ENCODE peak calls at places on chromosomes 12 and 14, in nine cellular contexts. T is GM12878, H is IMR-90, M is ovary, Y is tibial nerve, R is A549, V is suprapubic skin, K is HCT116, B is stomach. Q is an unnamed sample.

GRCh38 chr14:21308479-21309237 is 28.8 kb downstream of the RPGRIP1 start:
- DNase-seq in V (no peak), T (peak; percentile 88), B (peak; percentile 89), M (peak; percentile 41), H (peak; percentile 23), K (peak; percentile 55), R (peak; percentile 97), Y (peak; percentile 29), Q (peak; percentile 92)

GRCh38 chr14:71163050-71163841 is 256.0 kb downstream of the PCNX1 start:
- DNase-seq in K (no peak), T (no peak), M (no peak), B (no peak), H (no peak), Y (no peak), V (peak; percentile 26), R (no peak), Q (no peak)

GRCh38 chr14:32345311-32345771 is 16.2 kb downstream of the AKAP6 start:
- DNase-seq in K (no peak), Y (no peak), H (peak; percentile 25), R (peak; percentile 14), B (no peak), V (no peak), T (no peak), M (no peak), Q (no peak)

GRCh38 chr12:95384785-95385184 is 89.2 kb upstream of the METAP2 start:
- DNase-seq in M (no peak), R (no peak), K (no peak), V (no peak), H (no peak), Y (no peak), B (no peak), T (no peak), Q (no peak)

GRCh38 chr14:97185186-97185585 is 388.0 kb downstream of the VRK1 start:
- DNase-seq in Y (no peak), R (peak; percentile 25), V (no peak), K (no peak), B (no peak), T (no peak), H (no peak), M (no peak), Q (peak; percentile 26)

GRCh38 chr14:89422181-89422951 is 5.3 kb upstream of the FOXN3 start:
- DNase-seq in V (no peak), B (peak; percentile 77), K (no peak), Y (no peak), T (no peak), R (no peak), M (no peak), H (peak; percentile 33), Q (no peak)

GRCh38 chr14:103104654-103105511 is 10.4 kb downstream of the EXOC3L4 start:
- DNase-seq in M (peak; percentile 84), K (no peak), R (peak; percentile 81), T (no peak), B (peak; percentile 85), Y (peak; percentile 69), H (peak; percentile 50), V (no peak), Q (peak; percentile 81)

GRCh38 chr14:54773171-54774006 is 129.2 kb downstream of the GCH1 start:
- DNase-seq in K (peak; percentile 98), M (peak; percentile 87), T (peak; percentile 35), H (peak; percentile 100), Y (peak; percentile 85), B (peak; percentile 59), R (peak; percentile 97), V (peak; percentile 92), Q (peak; percentile 74)

GRCh38 chr14:24316597-24316950 is 5.3 kb downstream of the LTB4R start:
- DNase-seq in T (no peak), Y (no peak), B (no peak), H (no peak), R (no peak), V (no peak), M (peak; percentile 51), K (no peak), Q (no peak)

GRCh38 chr14:65403231-65403630 is 9.3 kb upstream of the FUT8 start:
- DNase-seq in M (no peak), K (no peak), T (no peak), B (no peak), R (no peak), H (no peak), Y (no peak), V (no peak), Q (no peak)

GRCh38 chr14:48251290-48251689 is 575.9 kb upstream of the MDGA2 start:
- DNase-seq in M (no peak), H (no peak), K (no peak), T (no peak), V (no peak), B (no peak), Y (no peak), R (no peak), Q (no peak)

GRCh38 chr14:48253020-48253419 is 577.6 kb upstream of the MDGA2 start:
- DNase-seq in R (no peak), T (no peak), B (no peak), K (no peak), M (no peak), H (no peak), Y (no peak), V (no peak), Q (no peak)

GRCh38 chr14:48247972-48248371 is 572.6 kb upstream of the MDGA2 start:
- DNase-seq in M (no peak), T (no peak), H (no peak), B (no peak), Y (no peak), K (no peak), V (no peak), R (no peak), Q (no peak)

GRCh38 chr14:48250575-48250974 is 575.2 kb upstream of the MDGA2 start:
- DNase-seq in T (no peak), M (no peak), Y (no peak), V (no peak), K (no peak), R (no peak), H (no peak), B (no peak), Q (no peak)
- TF ChIP-seq POLR2A in T (no peak), M (no peak), Y (no peak), V (no peak), K (no peak), R (no peak), H (no peak), B (no peak), Q (no peak)

GRCh38 chr12:122467983-122468382 is 32.7 kb downstream of the ZCCHC8 start:
- DNase-seq in Y (no peak), R (peak; percentile 46), K (no peak), B (no peak), T (no peak), M (no peak), V (no peak), H (no peak), Q (no peak)
- H3K27ac ChIP-seq in Y (no peak overlapping the region), R (peak overlapping the region; percentile 25), K (no peak overlapping the region), B (no peak overlapping the region), T (no peak overlapping the region), M (no peak overlapping the region), V (peak overlapping the region; percentile 73), H (no peak overlapping the region), Q (no peak overlapping the region)

GRCh38 chr14:59243174-59243573 is 54.7 kb downstream of the DAAM1 start:
- DNase-seq in B (no peak), V (no peak), H (no peak), M (no peak), K (no peak), Y (no peak), T (no peak), R (no peak), Q (no peak)

GRCh38 chr14:59239030-59239429 is 50.6 kb downstream of the DAAM1 start:
- DNase-seq in M (no peak), H (no peak), T (no peak), R (no peak), B (no peak), V (no peak), Y (no peak), K (no peak), Q (no peak)

GRCh38 chr14:59238242-59238641 is 49.8 kb downstream of the DAAM1 start:
- DNase-seq in K (no peak), T (no peak), V (no peak), Y (no peak), R (no peak), H (no peak), M (no peak), B (no peak), Q (no peak)

GRCh38 chr14:59236195-59236594 is 47.7 kb downstream of the DAAM1 start:
- DNase-seq in V (no peak), M (no peak), Y (no peak), R (no peak), H (no peak), T (no peak), K (no peak), B (no peak), Q (peak; percentile 28)

GRCh38 chr14:59240356-59240755 is 51.9 kb downstream of the DAAM1 start:
- DNase-seq in V (no peak), Y (no peak), T (peak; percentile 45), K (no peak), B (no peak), M (no peak), H (no peak), R (no peak), Q (no peak)
- H3K4me1 ChIP-seq in V (peaks cover 55% of the 10 kb centered on the region), Y (no peaks in the 10 kb centered on the region), T (peaks cover 22% of the 10 kb centered on the region), K (no peaks in the 10 kb centered on the region), B (no peaks in the 10 kb centered on the region), M (peaks cover 10% of the 10 kb centered on the region), H (no peaks in the 10 kb centered on the region), R (no peaks in the 10 kb centered on the region), Q (peaks cover 6% of the 10 kb centered on the region)

GRCh38 chr12:53344487-53344823 is 8.3 kb upstream of the SP7 start:
- DNase-seq in V (no peak), M (no peak), H (no peak), Y (no peak), T (no peak), R (no peak), K (no peak), B (no peak), Q (no peak)

GRCh38 chr12:53345486-53346195 is 9.5 kb upstream of the SP7 start:
- DNase-seq in K (no peak), T (no peak), B (peak; percentile 30), Y (no peak), V (no peak), M (peak; percentile 57), H (no peak), R (no peak), Q (no peak)

GRCh38 chr12:53343978-53344377 is 7.8 kb upstream of the SP7 start:
- DNase-seq in H (no peak), V (no peak), Y (no peak), M (no peak), T (no peak), B (no peak), K (no peak), R (no peak), Q (no peak)

GRCh38 chr12:53343449-53343848 is 7.3 kb upstream of the SP7 start:
- DNase-seq in V (no peak), H (no peak), T (no peak), R (no peak), K (no peak), M (no peak), Y (no peak), B (no peak), Q (no peak)

DNA sequence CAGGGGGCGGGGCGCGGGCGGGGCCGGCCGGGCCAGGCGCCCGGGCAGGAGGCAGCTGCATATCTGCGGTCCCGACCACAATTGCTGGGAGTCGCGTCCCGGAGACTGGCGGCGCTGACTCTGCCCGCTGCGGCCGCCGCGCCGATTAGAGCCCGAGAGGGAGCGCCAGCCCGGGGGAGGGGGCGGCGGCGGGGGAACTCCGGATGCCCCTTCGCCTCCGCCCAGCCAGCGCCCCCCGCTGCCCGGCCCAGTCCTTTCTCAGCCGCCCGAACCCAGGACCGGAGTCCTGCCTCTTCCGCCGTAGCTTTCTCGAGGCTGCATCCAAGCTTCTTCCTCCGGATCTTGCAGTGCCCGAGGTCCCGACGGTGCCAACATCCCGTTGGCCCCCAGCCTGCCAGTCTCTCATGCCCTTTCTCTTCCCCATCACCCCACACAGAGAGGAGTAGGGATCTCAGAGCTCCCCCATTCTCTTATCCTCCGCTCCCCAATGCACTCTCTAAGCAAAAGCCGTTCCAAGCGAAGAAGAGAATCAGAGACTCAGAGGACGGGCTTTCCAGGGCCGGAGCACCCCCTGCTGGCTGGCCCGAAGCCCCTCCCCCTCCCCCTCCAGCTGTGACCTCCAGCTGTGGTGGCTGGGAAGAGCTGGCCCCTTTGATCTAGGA is 8.8 kb upstream of the SP7 start:
- DNase-seq in V (peak; percentile 89), T (no peak), Y (peak; percentile 76), B (peak; percentile 73), H (peak; percentile 72), R (peak; percentile 76), M (peak; percentile 88), K (no peak), Q (peak; percentile 76)
- TF ChIP-seq POLR2A in V (no peak), T (peak; percentile 32), Y (peak; percentile 44), B (no peak), H (peak; percentile 61), R (peak; percentile 59), M (no peak), K (no peak), Q (no peak)